ENCODE peak calls at places on chromosomes 3 and 15, in seven cellular contexts. T is progenitor cell of endocrine pancreas, A is spleen, Q is AG09309, I is RWPE1, N is tibial nerve, B is GM13976. C is an unnamed sample.

GRCh38 chr3:112111785-112112402 is 21.2 kb downstream of the GCSAM start:
- DNase-seq in A (no peak), B (peak), Q (no peak), T (peak), I (peak), N (no peak), C (peak)

GRCh38 chr15:34049096-34049495 is 10.1 kb upstream of the AVEN start:
- DNase-seq in A (no peak), I (no peak), T (no peak), N (no peak), B (no peak), Q (peak), C (no peak)

GRCh38 chr3:140292154-140292553 is 357.2 kb downstream of the CLSTN2 start:
- DNase-seq in I (peak), T (no peak), A (no peak), N (no peak), Q (no peak), B (no peak), C (no peak)

GRCh38 chr3:141625506-141625905 is 112.6 kb upstream of the RNF7 start:
- DNase-seq in Q (no peak), N (no peak), I (peak), T (no peak), B (no peak), A (no peak), C (no peak)

GRCh38 chr3:14925729-14926591 is 21.4 kb upstream of the NR2C2 start:
- DNase-seq in Q (peak), T (no peak), N (no peak), B (peak), A (no peak), I (peak), C (no peak)

GRCh38 chr3:14810795-14811661 is 7.7 kb upstream of the FGD5 start:
- DNase-seq in A (peak), Q (no peak), I (no peak), T (no peak), N (no peak), B (no peak), C (peak)

GRCh38 chr3:46378426-46378942 is 7.7 kb downstream of the CCR5 start:
- DNase-seq in T (peak), N (peak), B (peak), Q (peak), A (peak), I (peak), C (peak)

GRCh38 chr3:134795776-134796312 is 784 bp downstream of the EPHB1 start:
- DNase-seq in T (peak), Q (peak), B (peak), N (no peak), A (no peak), I (no peak), C (no peak)

GRCh38 chr15:42139596-42139995 is 16.8 kb downstream of the PLA2G4F start:
- DNase-seq in N (no peak), I (no peak), Q (no peak), B (no peak), A (no peak), T (no peak), C (no peak)

GRCh38 chr3:7204848-7205156 is 343.9 kb downstream of the GRM7 start:
- DNase-seq in T (no peak), N (no peak), Q (no peak), B (no peak), I (no peak), A (no peak), C (no peak)

GRCh38 chr3:127208483-127209100 is 15.7 kb downstream of the PRR23E start:
- DNase-seq in T (no peak), B (peak), I (no peak), A (peak), Q (no peak), N (no peak), C (no peak)

GRCh38 chr3:158991146-158991705 is 189.4 kb downstream of the MFSD1 start:
- DNase-seq in N (no peak), Q (no peak), A (no peak), I (no peak), T (peak), B (no peak), C (no peak)

GRCh38 chr15:62426387-62426956 is 261.4 kb upstream of the C2CD4B start:
- DNase-seq in I (no peak), Q (no peak), B (no peak), N (no peak), T (no peak), A (no peak), C (no peak)

GRCh38 chr3:14548321-14548729 is 8.2 kb upstream of the GRIP2 start:
- DNase-seq in A (peak), N (peak), B (peak), I (peak), T (peak), Q (no peak), C (no peak)

GRCh38 chr3:101898752-101899169 is 49.4 kb downstream of the NFKBIZ start:
- DNase-seq in N (no peak), A (no peak), T (no peak), B (peak), Q (no peak), I (no peak), C (no peak)

GRCh38 chr3:435161-435560 is 238.6 kb downstream of the CHL1 start:
- DNase-seq in N (no peak), T (no peak), A (no peak), B (no peak), Q (no peak), I (no peak), C (no peak)

GRCh38 chr3:174536319-174536718 is 322.8 kb upstream of the NAALADL2 start:
- DNase-seq in Q (no peak), I (no peak), A (no peak), N (no peak), T (no peak), B (no peak), C (no peak)
- TF ChIP-seq CTCF in Q (no peak), I (no peak), A (no peak), N (no peak), T (no peak), B (no peak), C (no peak)

GRCh38 chr15:98903377-98904018 is 104.1 kb downstream of the PGPEP1L start:
- DNase-seq in I (peak), B (no peak), N (no peak), T (no peak), Q (no peak), A (no peak), C (no peak)

GRCh38 chr15:98905981-98906711 is 101.4 kb downstream of the PGPEP1L start:
- DNase-seq in Q (no peak), N (no peak), T (no peak), B (no peak), A (no peak), I (peak), C (no peak)

GRCh38 chr15:98901438-98901837 is 106.2 kb downstream of the PGPEP1L start:
- DNase-seq in Q (no peak), B (no peak), I (no peak), N (no peak), A (no peak), T (no peak), C (no peak)

GRCh38 chr15:98906712-98907083 is 100.9 kb downstream of the PGPEP1L start:
- DNase-seq in I (peak), A (no peak), N (no peak), Q (no peak), T (no peak), B (no peak), C (no peak)

GRCh38 chr15:98904466-98905048 is 103.0 kb downstream of the PGPEP1L start:
- DNase-seq in Q (no peak), N (no peak), T (no peak), A (no peak), I (peak), B (peak), C (no peak)
- TF ChIP-seq CTCF in Q (peak), N (peak), T (peak), A (no peak), I (peak), B (peak), C (no peak)

DNA sequence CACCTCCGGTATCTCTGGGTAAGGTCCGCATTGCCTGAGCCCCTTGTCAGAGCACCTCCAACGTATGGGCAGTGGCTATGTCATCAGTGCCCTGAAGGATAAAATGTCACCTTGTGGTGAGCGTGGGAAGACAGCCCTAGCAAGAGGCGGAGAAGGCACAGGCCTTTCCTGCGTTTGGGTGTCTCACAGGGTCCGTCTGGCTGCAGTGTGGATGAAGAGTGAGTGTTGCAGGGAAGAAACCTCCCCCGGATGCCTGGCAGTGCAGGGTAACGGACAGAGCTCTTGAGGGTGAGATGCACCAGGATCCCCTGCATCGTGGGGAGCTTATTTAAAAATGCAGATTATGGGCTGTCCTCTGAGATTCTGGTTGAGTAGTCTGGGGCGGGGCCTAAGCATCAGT is 68.4 kb downstream of the FAM43A start:
- DNase-seq in B (no peak), N (no peak), T (no peak), A (no peak), Q (no peak), I (no peak), C (no peak)
- TF ChIP-seq CTCF in B (no peak), N (no peak), T (no peak), A (no peak), Q (no peak), I (no peak), C (no peak)

DNA sequence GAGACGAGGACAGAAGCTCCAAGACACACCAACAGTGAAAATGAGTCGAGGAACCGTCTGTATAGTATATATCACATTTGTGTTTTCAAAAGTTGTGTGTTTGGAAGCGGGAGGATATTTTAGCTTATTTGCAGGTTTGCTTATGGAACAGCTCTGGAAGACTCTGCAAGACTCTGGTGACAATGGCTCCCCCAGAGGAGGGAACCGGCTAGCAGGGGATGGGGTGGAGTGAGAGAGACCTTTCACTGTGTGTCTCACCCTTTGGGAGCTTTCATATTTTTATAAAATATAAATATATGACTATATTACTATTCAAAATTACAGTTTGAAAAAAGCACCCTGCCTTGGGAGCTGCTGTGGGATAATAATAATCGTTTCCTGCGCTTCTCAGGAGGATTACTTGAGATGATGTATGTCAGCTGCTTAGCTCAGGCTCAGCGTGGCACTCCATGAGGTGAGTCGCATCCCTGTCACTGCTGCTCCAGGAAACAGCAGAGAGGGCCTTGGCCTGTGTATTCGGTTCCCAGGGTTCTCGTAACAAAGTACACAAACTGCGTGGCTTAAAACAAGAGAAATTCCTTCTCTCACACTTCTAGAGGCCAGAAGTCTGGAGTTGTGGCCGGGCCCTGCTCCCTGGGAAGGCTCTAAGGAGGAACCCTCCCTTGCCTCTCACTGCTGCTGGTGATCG is 183.9 kb downstream of the FAM43A start:
- DNase-seq in T (no peak), B (no peak), N (no peak), A (no peak), I (peak), Q (peak), C (no peak)
- TF ChIP-seq CTCF in T (no peak), B (no peak), N (no peak), A (no peak), I (no peak), Q (peak), C (no peak)

GRCh38 chr15:29021901-29022300 is 136.1 kb downstream of the APBA2 start:
- DNase-seq in N (no peak), A (no peak), T (no peak), Q (no peak), B (no peak), I (no peak), C (no peak)

GRCh38 chr15:29014493-29014892 is 128.7 kb downstream of the APBA2 start:
- DNase-seq in N (no peak), T (no peak), B (no peak), A (no peak), Q (no peak), I (no peak), C (no peak)

GRCh38 chr15:29018983-29019875 is 133.5 kb downstream of the APBA2 start:
- DNase-seq in N (no peak), B (no peak), I (no peak), T (no peak), A (no peak), Q (no peak), C (no peak)

DNA sequence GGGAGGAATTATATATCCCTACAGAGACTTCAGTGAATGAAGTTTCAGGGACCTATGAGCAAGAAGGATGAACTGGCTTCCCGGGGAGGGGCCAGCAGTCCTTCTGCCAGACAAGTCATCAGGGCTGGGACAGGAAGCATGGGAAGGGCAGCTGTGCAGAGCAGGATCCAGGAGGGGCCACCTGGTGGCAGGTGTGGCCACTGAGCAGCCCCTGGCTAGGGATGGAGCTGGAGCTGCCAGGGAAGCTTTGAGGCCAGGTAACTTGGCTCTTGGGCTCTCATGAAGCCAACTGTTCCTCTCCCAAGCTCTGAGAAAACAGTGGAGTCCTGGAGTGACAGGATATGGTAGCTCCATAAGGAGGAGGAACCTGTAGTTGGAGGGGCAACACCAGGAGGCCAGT is 132.6 kb downstream of the APBA2 start:
- DNase-seq in N (no peak), A (no peak), I (peak), Q (no peak), T (no peak), B (no peak), C (no peak)
- TF ChIP-seq CTCF in N (no peak), A (no peak), I (no peak), Q (no peak), T (peak), B (no peak), C (no peak)